ENCODE peak calls at places on chromosomes 7 and 10, in nine cellular contexts. S, W, G, T, D, Z, I, M and U are unnamed samples.

GRCh38 chr7:141956084-141956483 is 9.3 kb upstream of the CLEC5A start:
- DNase-seq in S (no peak), W (no peak), G (no peak), T (no peak), D (no peak), Z (no peak), I (no peak), M (no peak), U (no peak)

GRCh38 chr10:122342293-122343134 is 32.0 kb upstream of the PLEKHA1 start:
- DNase-seq in S (peak), W (peak), G (peak), T (peak), D (peak), Z (no peak), I (peak), M (peak), U (no peak)

GRCh38 chr10:58796242-58796641 is 283.6 kb downstream of the BICC1 start:
- DNase-seq in S (peak), W (no peak), G (no peak), T (no peak), D (peak), Z (no peak), I (no peak), M (peak), U (no peak)

GRCh38 chr7:131188367-131189339 is 139.0 kb upstream of the MKLN1 start:
- DNase-seq in S (no peak), W (peak), G (no peak), T (peak), D (no peak), Z (no peak), I (peak), M (no peak), U (no peak)

GRCh38 chr10:128035557-128035973 is 90.7 kb downstream of the MKI67 start:
- DNase-seq in S (peak), W (peak), G (no peak), T (peak), D (peak), Z (peak), I (peak), M (peak), U (peak)

GRCh38 chr7:120807390-120807789 is 50.6 kb downstream of the TSPAN12 start:
- DNase-seq in S (no peak), W (no peak), G (no peak), T (no peak), D (no peak), Z (no peak), I (no peak), M (no peak), U (no peak)

GRCh38 chr7:47326808-47327207 is 255.1 kb downstream of the TNS3 start:
- DNase-seq in S (no peak), W (peak), G (peak), T (no peak), D (peak), Z (no peak), I (no peak), M (no peak), U (no peak)

GRCh38 chr7:150994141-150994837 is 3.5 kb downstream of the NOS3 start:
- DNase-seq in S (peak), W (peak), G (no peak), T (no peak), D (no peak), Z (no peak), I (no peak), M (no peak), U (no peak)

GRCh38 chr10:49834201-49834600 is 72.1 kb upstream of the OGDHL start:
- DNase-seq in S (no peak), W (no peak), G (no peak), T (no peak), D (no peak), Z (no peak), I (no peak), M (no peak), U (no peak)

GRCh38 chr10:94630017-94630688 is 53.4 kb upstream of the CYP2C18 start:
- DNase-seq in S (peak), W (peak), G (no peak), T (no peak), D (peak), Z (no peak), I (peak), M (no peak), U (no peak)

GRCh38 chr7:3922175-3922635 is 621.2 kb downstream of the SDK1 start:
- DNase-seq in S (peak), W (peak), G (no peak), T (peak), D (peak), Z (no peak), I (peak), M (peak), U (no peak)

GRCh38 chr7:47546728-47547494 is 35.0 kb downstream of the TNS3 start:
- DNase-seq in S (no peak), W (no peak), G (no peak), T (no peak), D (no peak), Z (no peak), I (no peak), M (no peak), U (no peak)

GRCh38 chr10:48613015-48613414 is 8.1 kb upstream of the ARHGAP22 start:
- DNase-seq in S (no peak), W (no peak), G (no peak), T (no peak), D (no peak), Z (no peak), I (no peak), M (no peak), U (no peak)

GRCh38 chr7:50793115-50793946 is 10.6 kb upstream of the GRB10 start:
- DNase-seq in S (peak), W (peak), G (peak), T (peak), D (peak), Z (peak), I (peak), M (peak), U (no peak)

GRCh38 chr7:108330237-108330636 is 126.0 kb downstream of the NRCAM start:
- DNase-seq in S (no peak), W (no peak), G (no peak), T (no peak), D (peak), Z (no peak), I (no peak), M (no peak), U (no peak)

GRCh38 chr7:35728412-35729060 is 33.6 kb upstream of the HERPUD2 start:
- DNase-seq in S (no peak), W (no peak), G (no peak), T (no peak), D (no peak), Z (no peak), I (no peak), M (no peak), U (no peak)

GRCh38 chr10:22002531-22003110 is 909 bp downstream of the DNAJC1 start:
- DNase-seq in S (peak), W (peak), G (no peak), T (peak), D (peak), Z (no peak), I (peak), M (no peak), U (no peak)

GRCh38 chr10:91349381-91349780 is 60.8 kb upstream of the HECTD2 start:
- DNase-seq in S (no peak), W (peak), G (no peak), T (no peak), D (no peak), Z (no peak), I (no peak), M (no peak), U (no peak)

GRCh38 chr7:139071683-139072082 is 35.8 kb upstream of the ZC3HAV1L start:
- DNase-seq in S (no peak), W (no peak), G (no peak), T (no peak), D (no peak), Z (no peak), I (no peak), M (no peak), U (no peak)

GRCh38 chr10:68559872-68560200 is 301 bp upstream of the TET1 start:
- DNase-seq in S (no peak), W (no peak), G (no peak), T (peak), D (no peak), Z (no peak), I (no peak), M (no peak), U (no peak)

GRCh38 chr10:11178606-11179221 is 161.0 kb downstream of the CELF2 start:
- DNase-seq in S (no peak), W (peak), G (no peak), T (peak), D (no peak), Z (peak), I (no peak), M (peak), U (peak)

GRCh38 chr7:151233111-151233701 is 923 bp downstream of the CHPF2 start:
- DNase-seq in S (peak), W (peak), G (no peak), T (peak), D (no peak), Z (no peak), I (peak), M (peak), U (no peak)

GRCh38 chr7:84113286-84113685 is 81.3 kb downstream of the SEMA3A start:
- DNase-seq in S (no peak), W (peak), G (no peak), T (no peak), D (no peak), Z (no peak), I (no peak), M (no peak), U (no peak)

GRCh38 chr10:96578022-96578421 is 8.8 kb downstream of the TM9SF3 start:
- DNase-seq in S (no peak), W (no peak), G (no peak), T (no peak), D (no peak), Z (no peak), I (no peak), M (no peak), U (no peak)

GRCh38 chr10:112373912-112374338 is at the start of gene ACSL5:
- DNase-seq in S (no peak), W (no peak), G (no peak), T (no peak), D (no peak), Z (no peak), I (no peak), M (no peak), U (no peak)

GRCh38 chr7:141864765-141865447 is 23.6 kb upstream of the PRSS37 start:
- DNase-seq in S (no peak), W (no peak), G (no peak), T (no peak), D (no peak), Z (no peak), I (no peak), M (no peak), U (no peak)

GRCh38 chr7:2272031-2272430 is 30.0 kb downstream of the NUDT1 start:
- DNase-seq in S (no peak), W (no peak), G (no peak), T (no peak), D (no peak), Z (no peak), I (no peak), M (no peak), U (no peak)

GRCh38 chr7:143408686-143409551 is at the start of gene EPHA1:
- DNase-seq in S (peak), W (no peak), G (no peak), T (peak), D (peak), Z (peak), I (peak), M (no peak), U (no peak)

GRCh38 chr7:594212-594913 is 74.7 kb upstream of the PDGFA start:
- DNase-seq in S (no peak), W (no peak), G (no peak), T (no peak), D (no peak), Z (no peak), I (no peak), M (no peak), U (no peak)

GRCh38 chr10:124158592-124158991 is 65.2 kb upstream of the CHST15 start:
- DNase-seq in S (no peak), W (no peak), G (no peak), T (no peak), D (no peak), Z (no peak), I (no peak), M (no peak), U (no peak)

DNA sequence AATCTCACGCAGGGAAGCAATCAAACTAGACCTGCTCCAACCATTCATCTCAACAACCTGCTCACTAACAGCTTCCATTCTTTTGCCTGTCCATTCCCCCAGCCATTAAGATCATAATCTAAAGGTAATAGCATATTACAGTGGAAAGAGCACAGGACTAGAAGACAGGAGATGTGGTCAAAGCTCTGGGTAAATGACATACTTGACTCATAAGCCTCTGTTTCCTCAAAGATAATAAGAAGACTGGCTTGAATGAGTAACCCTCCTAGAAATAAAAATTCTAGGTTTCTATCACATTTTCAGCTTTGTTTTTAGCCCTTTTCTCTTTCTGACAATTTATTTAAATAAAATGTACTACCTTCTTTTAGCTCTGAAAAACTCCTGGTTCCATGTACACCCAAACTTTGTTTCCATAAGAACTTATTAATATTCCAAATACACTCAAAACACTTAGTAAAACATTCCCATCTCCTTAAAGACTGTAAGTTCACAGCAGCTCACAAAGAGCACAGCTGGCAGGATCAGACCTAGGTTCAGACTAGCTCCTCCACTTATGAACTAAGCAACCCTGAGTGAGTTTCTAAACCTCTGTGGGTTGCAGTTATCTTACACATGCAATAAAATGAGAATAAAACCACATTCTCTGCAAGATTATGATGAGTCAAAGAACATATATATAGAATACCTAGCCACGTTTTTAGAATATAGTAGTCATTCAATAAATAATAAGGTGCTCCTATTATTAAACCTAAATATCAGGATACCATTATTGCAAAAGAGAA is 11.6 kb downstream of the FAM204A start:
- DNase-seq in S (no peak), W (no peak), G (no peak), T (no peak), D (no peak), Z (no peak), I (no peak), M (no peak), U (no peak)
- TF ChIP-seq CTCF in S (no peak), W (no peak), G (no peak), T (no peak), D (no peak), Z (no peak), I (no peak), M (no peak), U (no peak)

DNA sequence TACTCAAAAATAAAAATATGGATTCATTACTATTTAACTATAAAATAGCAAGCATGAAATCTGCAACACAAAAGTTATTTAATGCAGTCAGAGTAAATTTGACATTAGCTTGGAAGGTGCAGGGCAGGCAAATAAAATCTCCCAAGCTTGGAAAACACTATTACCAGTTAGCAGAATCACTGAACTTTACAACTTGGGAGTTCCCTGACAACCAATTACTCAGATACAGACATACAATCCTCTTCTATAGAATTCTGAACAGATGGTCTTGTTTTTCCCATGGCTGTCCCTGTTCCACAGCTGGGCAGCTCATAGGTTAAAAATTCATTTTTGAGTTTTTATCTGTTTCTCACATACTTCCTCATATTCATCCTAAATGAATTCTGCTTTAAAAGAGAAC is 1002.6 kb downstream of the SORCS3 start:
- DNase-seq in S (no peak), W (no peak), G (no peak), T (no peak), D (no peak), Z (no peak), I (no peak), M (no peak), U (no peak)
- TF ChIP-seq CTCF in S (no peak), W (no peak), G (no peak), T (no peak), D (no peak), Z (no peak), I (no peak), M (no peak), U (no peak)

GRCh38 chr10:5945203-5945534 is 32.2 kb downstream of the IL15RA start:
- DNase-seq in S (no peak), W (no peak), G (peak), T (no peak), D (no peak), Z (peak), I (no peak), M (no peak), U (no peak)

GRCh38 chr10:5942471-5942870 is 34.9 kb downstream of the IL15RA start:
- DNase-seq in S (no peak), W (no peak), G (peak), T (no peak), D (no peak), Z (peak), I (no peak), M (no peak), U (no peak)

GRCh38 chr10:5945561-5946418 is 31.6 kb downstream of the IL15RA start:
- DNase-seq in S (peak), W (peak), G (peak), T (no peak), D (no peak), Z (peak), I (peak), M (no peak), U (no peak)

GRCh38 chr10:5943536-5943935 is 33.8 kb downstream of the IL15RA start:
- DNase-seq in S (peak), W (peak), G (peak), T (no peak), D (peak), Z (peak), I (no peak), M (no peak), U (no peak)

DNA sequence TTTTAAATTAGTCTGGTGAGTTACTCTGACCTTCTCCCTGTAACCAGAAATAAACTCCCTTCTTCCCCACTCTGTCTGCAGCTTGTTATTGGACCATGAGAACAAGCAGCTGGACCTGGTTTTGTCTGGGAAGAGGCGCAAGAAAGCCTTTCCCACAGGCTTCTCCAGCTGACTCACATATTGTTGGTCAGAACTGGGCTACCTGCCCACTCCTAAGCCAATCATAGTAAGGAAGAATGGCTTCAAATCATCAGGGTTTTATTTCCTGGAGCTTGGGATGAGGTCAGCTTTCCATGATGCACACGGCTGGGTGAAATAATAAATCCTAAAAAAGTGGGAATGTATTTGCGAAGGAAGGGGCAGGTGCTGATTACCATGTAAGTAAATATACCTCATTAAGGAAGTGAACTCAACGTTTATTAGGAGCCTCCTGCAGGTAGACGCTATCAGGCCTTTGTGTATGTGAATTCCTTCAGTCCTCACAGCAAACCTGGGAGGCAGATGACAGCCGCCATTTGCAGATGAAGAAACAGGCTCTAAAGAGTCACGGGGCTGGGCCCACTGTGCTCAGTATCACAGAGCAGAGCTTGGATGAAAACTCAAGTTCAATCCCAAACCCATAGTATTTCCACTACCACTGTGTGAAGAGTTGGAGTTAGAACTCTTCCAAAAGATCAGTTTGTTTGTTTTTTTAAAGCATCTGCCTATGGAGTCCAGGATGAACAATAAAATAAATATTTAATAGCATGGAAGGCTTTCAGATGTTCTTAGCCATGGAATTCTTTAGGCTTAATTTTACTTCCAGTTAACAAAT is 32.7 kb downstream of the IL15RA start:
- DNase-seq in S (no peak), W (peak), G (peak), T (no peak), D (no peak), Z (peak), I (peak), M (no peak), U (no peak)
- TF ChIP-seq CTCF in S (no peak), W (no peak), G (no peak), T (no peak), D (no peak), Z (no peak), I (no peak), M (no peak), U (no peak)

GRCh38 chr10:15720635-15721310 is 1.1 kb upstream of the ITGA8 start:
- DNase-seq in S (no peak), W (no peak), G (no peak), T (no peak), D (no peak), Z (no peak), I (no peak), M (no peak), U (no peak)

GRCh38 chr10:15715619-15716227 is 4.0 kb downstream of the ITGA8 start:
- DNase-seq in S (peak), W (peak), G (no peak), T (no peak), D (peak), Z (no peak), I (peak), M (peak), U (no peak)

GRCh38 chr10:15718495-15719061 is 1.1 kb downstream of the ITGA8 start:
- DNase-seq in S (peak), W (no peak), G (no peak), T (no peak), D (no peak), Z (no peak), I (no peak), M (peak), U (no peak)

GRCh38 chr10:15719062-15719898 is 442 bp downstream of the ITGA8 start:
- DNase-seq in S (peak), W (no peak), G (no peak), T (no peak), D (peak), Z (no peak), I (no peak), M (peak), U (no peak)

DNA sequence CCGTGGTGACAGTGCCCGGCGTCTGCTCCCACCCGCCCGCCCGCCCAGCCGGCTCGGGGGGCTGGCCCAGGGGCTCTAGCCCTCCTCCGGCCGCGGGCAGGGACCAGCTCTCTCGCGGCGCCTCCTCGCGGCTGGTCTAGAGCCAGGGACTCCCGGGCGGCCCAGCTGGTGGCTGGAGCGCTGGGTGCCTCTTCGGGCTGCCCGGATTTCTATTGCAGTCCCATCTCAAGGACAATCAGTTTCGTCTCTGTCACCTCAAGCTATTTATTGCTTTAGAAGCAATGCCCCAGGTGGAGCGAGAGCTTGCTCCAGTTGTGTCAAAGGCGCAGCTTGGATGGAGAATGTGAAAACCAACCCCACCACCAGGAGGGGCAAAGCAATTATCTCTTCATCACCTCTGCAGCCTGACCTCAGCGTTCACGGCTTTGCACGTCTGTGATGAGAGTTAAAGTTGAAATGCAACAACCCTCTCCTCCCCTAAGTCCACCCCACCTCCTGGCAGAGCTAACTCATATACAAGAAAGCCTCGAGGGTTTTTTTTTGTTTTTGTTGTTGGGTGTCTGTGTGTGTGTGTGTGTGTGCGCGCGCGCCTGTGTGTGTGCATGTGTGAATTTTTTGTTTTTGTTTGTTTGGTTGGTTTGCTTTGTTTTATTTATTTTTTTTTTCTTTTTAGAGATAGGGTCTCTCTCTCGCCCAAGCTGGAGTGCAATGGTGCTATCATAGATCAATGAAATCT is at the start of gene ITGA8:
- DNase-seq in S (peak), W (no peak), G (peak), T (peak), D (peak), Z (no peak), I (no peak), M (peak), U (no peak)
- TF ChIP-seq CTCF in S (peak), W (peak), G (peak), T (no peak), D (peak), Z (peak), I (peak), M (peak), U (no peak)

GRCh38 chr10:28532509-28533314 is at the start of gene WAC:
- DNase-seq in S (peak), W (peak), G (peak), T (peak), D (peak), Z (peak), I (peak), M (peak), U (peak)
- TF ChIP-seq CTCF in S (no peak), W (no peak), G (no peak), T (no peak), D (peak), Z (peak), I (no peak), M (peak), U (no peak)